ENCODE peak calls at places on chromosome 6, in five cellular contexts. One of them, this sample, is unnamed.

GRCh38 chr6:25250878-25251277 is 28.3 kb upstream of the CARMIL1 start:
- DNase-seq in EH: peak; percentile 72
- DNase-seq in CD8-positive, alpha-beta T cell: no peak
- DNase-seq in nucleus accumbens: peak; percentile 6
- DNase-seq in GM23338: no peak
- DNase-seq in this sample: no peak

GRCh38 chr6:92779758-92780157 is 639.6 kb downstream of the EPHA7 start:
- DNase-seq in EH: no peak
- DNase-seq in CD8-positive, alpha-beta T cell: no peak
- DNase-seq in nucleus accumbens: no peak
- DNase-seq in GM23338: no peak
- DNase-seq in this sample: no peak

GRCh38 chr6:75266716-75267291 is 17.8 kb downstream of the TMEM30A start:
- DNase-seq in EH: peak; percentile 68
- DNase-seq in CD8-positive, alpha-beta T cell: no peak
- DNase-seq in nucleus accumbens: no peak
- DNase-seq in GM23338: peak; percentile 71
- DNase-seq in this sample: peak; percentile 51

GRCh38 chr6:21539621-21540100 is 53.9 kb upstream of the SOX4 start:
- DNase-seq in EH: no peak
- DNase-seq in CD8-positive, alpha-beta T cell: no peak
- DNase-seq in nucleus accumbens: no peak
- DNase-seq in GM23338: no peak
- DNase-seq in this sample: no peak

GRCh38 chr6:28648035-28648877 is 122.6 kb downstream of the GPX5 start:
- DNase-seq in EH: peak; percentile 81
- DNase-seq in CD8-positive, alpha-beta T cell: peak; percentile 8
- DNase-seq in nucleus accumbens: peak; percentile 24
- DNase-seq in GM23338: peak; percentile 82
- DNase-seq in this sample: peak; percentile 64

GRCh38 chr6:71473908-71474307 is 185.3 kb downstream of the OGFRL1 start:
- DNase-seq in EH: peak; percentile 90
- DNase-seq in CD8-positive, alpha-beta T cell: no peak
- DNase-seq in nucleus accumbens: no peak
- DNase-seq in GM23338: no peak
- DNase-seq in this sample: no peak

GRCh38 chr6:84524636-84525035 is 239.8 kb downstream of the TBX18 start:
- DNase-seq in EH: no peak
- DNase-seq in CD8-positive, alpha-beta T cell: no peak
- DNase-seq in nucleus accumbens: no peak
- DNase-seq in GM23338: no peak
- DNase-seq in this sample: no peak

GRCh38 chr6:167920165-167920564 is 77.3 kb upstream of the KIF25 start:
- DNase-seq in EH: no peak
- DNase-seq in CD8-positive, alpha-beta T cell: no peak
- DNase-seq in nucleus accumbens: no peak
- DNase-seq in GM23338: no peak
- DNase-seq in this sample: no peak

GRCh38 chr6:75235271-75235670 is 8.3 kb downstream of the COX7A2 start:
- DNase-seq in EH: no peak
- DNase-seq in CD8-positive, alpha-beta T cell: no peak
- DNase-seq in nucleus accumbens: no peak
- DNase-seq in GM23338: peak; percentile 33
- DNase-seq in this sample: no peak